ENCODE peak calls at places on chromosomes 4 and X, in nine cellular contexts. One of them, this sample, is unnamed.

GRCh38 chr4:120156115-120156718 is 89.6 kb upstream of the MAD2L1 start:
- DNase-seq in coronary artery: no peak
- DNase-seq in mammary epithelial cell: peak
- DNase-seq in left lung: no peak
- DNase-seq in heart right ventricle: no peak
- DNase-seq in neural progenitor cell: peak
- DNase-seq in fibroblast of lung: peak
- DNase-seq in cardiac muscle cell: peak
- DNase-seq in CD8-positive, alpha-beta memory T cell: no peak
- DNase-seq in this sample: no peak

GRCh38 chr4:139887378-139887801 is 221.8 kb downstream of the MGST2 start:
- DNase-seq in neural progenitor cell: no peak
- DNase-seq in fibroblast of lung: peak
- DNase-seq in left lung: no peak
- DNase-seq in mammary epithelial cell: peak
- DNase-seq in coronary artery: no peak
- DNase-seq in heart right ventricle: no peak
- DNase-seq in cardiac muscle cell: no peak
- DNase-seq in CD8-positive, alpha-beta memory T cell: no peak
- DNase-seq in this sample: no peak

GRCh38 chr4:56183344-56183959 is 203.8 kb downstream of the AASDH start:
- DNase-seq in cardiac muscle cell: no peak
- DNase-seq in coronary artery: no peak
- DNase-seq in heart right ventricle: no peak
- DNase-seq in neural progenitor cell: no peak
- DNase-seq in CD8-positive, alpha-beta memory T cell: no peak
- DNase-seq in mammary epithelial cell: no peak
- DNase-seq in left lung: no peak
- DNase-seq in fibroblast of lung: no peak
- DNase-seq in this sample: no peak

GRCh38 chr4:173205656-173206055 is 37.0 kb downstream of the GALNT7 start:
- DNase-seq in CD8-positive, alpha-beta memory T cell: no peak
- DNase-seq in neural progenitor cell: no peak
- DNase-seq in left lung: no peak
- DNase-seq in mammary epithelial cell: no peak
- DNase-seq in fibroblast of lung: no peak
- DNase-seq in coronary artery: no peak
- DNase-seq in heart right ventricle: no peak
- DNase-seq in cardiac muscle cell: no peak
- DNase-seq in this sample: no peak

GRCh38 chrX:152915541-152916241 is 17.8 kb downstream of the ZNF185 start:
- DNase-seq in coronary artery: no peak
- DNase-seq in mammary epithelial cell: peak
- DNase-seq in left lung: no peak
- DNase-seq in CD8-positive, alpha-beta memory T cell: no peak
- DNase-seq in cardiac muscle cell: peak
- DNase-seq in neural progenitor cell: peak
- DNase-seq in fibroblast of lung: peak
- DNase-seq in heart right ventricle: no peak
- DNase-seq in this sample: no peak

GRCh38 chrX:41563881-41564280 is 116.7 kb downstream of the NYX start:
- DNase-seq in mammary epithelial cell: no peak
- DNase-seq in coronary artery: no peak
- DNase-seq in CD8-positive, alpha-beta memory T cell: no peak
- DNase-seq in neural progenitor cell: no peak
- DNase-seq in heart right ventricle: no peak
- DNase-seq in fibroblast of lung: peak
- DNase-seq in cardiac muscle cell: no peak
- DNase-seq in left lung: no peak
- DNase-seq in this sample: no peak

GRCh38 chr4:80202784-80203553 is 5.7 kb downstream of the PRDM8 start:
- DNase-seq in mammary epithelial cell: no peak
- DNase-seq in neural progenitor cell: peak
- DNase-seq in CD8-positive, alpha-beta memory T cell: peak
- DNase-seq in cardiac muscle cell: peak
- DNase-seq in heart right ventricle: peak
- DNase-seq in left lung: no peak
- DNase-seq in coronary artery: no peak
- DNase-seq in fibroblast of lung: no peak
- DNase-seq in this sample: no peak

GRCh38 chr4:84870398-84871163 is 95.9 kb downstream of the WDFY3 start:
- DNase-seq in neural progenitor cell: peak
- DNase-seq in fibroblast of lung: peak
- DNase-seq in heart right ventricle: no peak
- DNase-seq in mammary epithelial cell: peak
- DNase-seq in left lung: no peak
- DNase-seq in cardiac muscle cell: peak
- DNase-seq in coronary artery: no peak
- DNase-seq in CD8-positive, alpha-beta memory T cell: no peak
- DNase-seq in this sample: no peak

GRCh38 chr4:182770259-182770968 is 146.8 kb downstream of the DCTD start:
- DNase-seq in fibroblast of lung: no peak
- DNase-seq in mammary epithelial cell: no peak
- DNase-seq in CD8-positive, alpha-beta memory T cell: no peak
- DNase-seq in heart right ventricle: no peak
- DNase-seq in left lung: peak
- DNase-seq in coronary artery: no peak
- DNase-seq in cardiac muscle cell: no peak
- DNase-seq in neural progenitor cell: peak
- DNase-seq in this sample: no peak

GRCh38 chr4:6278801-6279197 is 9.1 kb downstream of the WFS1 start:
- DNase-seq in CD8-positive, alpha-beta memory T cell: no peak
- DNase-seq in coronary artery: no peak
- DNase-seq in cardiac muscle cell: peak
- DNase-seq in heart right ventricle: peak
- DNase-seq in left lung: no peak
- DNase-seq in neural progenitor cell: no peak
- DNase-seq in fibroblast of lung: peak
- DNase-seq in mammary epithelial cell: no peak
- DNase-seq in this sample: no peak

GRCh38 chrX:24487576-24487975 is 22.5 kb downstream of the PDK3 start:
- DNase-seq in coronary artery: no peak
- DNase-seq in left lung: no peak
- DNase-seq in cardiac muscle cell: no peak
- DNase-seq in fibroblast of lung: no peak
- DNase-seq in CD8-positive, alpha-beta memory T cell: no peak
- DNase-seq in mammary epithelial cell: no peak
- DNase-seq in heart right ventricle: no peak
- DNase-seq in neural progenitor cell: no peak
- DNase-seq in this sample: no peak

GRCh38 chr4:185955817-185956542 is 113.0 kb upstream of the TLR3 start:
- DNase-seq in neural progenitor cell: peak
- DNase-seq in mammary epithelial cell: no peak
- DNase-seq in heart right ventricle: no peak
- DNase-seq in CD8-positive, alpha-beta memory T cell: no peak
- DNase-seq in fibroblast of lung: no peak
- DNase-seq in left lung: no peak
- DNase-seq in coronary artery: no peak
- DNase-seq in cardiac muscle cell: no peak
- DNase-seq in this sample: peak

GRCh38 chr4:8396762-8397406 is 43.6 kb downstream of the ACOX3 start:
- DNase-seq in fibroblast of lung: no peak
- DNase-seq in left lung: no peak
- DNase-seq in coronary artery: peak
- DNase-seq in heart right ventricle: no peak
- DNase-seq in CD8-positive, alpha-beta memory T cell: no peak
- DNase-seq in cardiac muscle cell: no peak
- DNase-seq in mammary epithelial cell: no peak
- DNase-seq in neural progenitor cell: no peak
- DNase-seq in this sample: no peak

GRCh38 chr4:83771113-83771705 is 235.3 kb downstream of the GPAT3 start:
- DNase-seq in CD8-positive, alpha-beta memory T cell: no peak
- DNase-seq in cardiac muscle cell: peak
- DNase-seq in heart right ventricle: peak
- DNase-seq in coronary artery: no peak
- DNase-seq in neural progenitor cell: peak
- DNase-seq in mammary epithelial cell: peak
- DNase-seq in left lung: peak
- DNase-seq in fibroblast of lung: peak
- DNase-seq in this sample: no peak

DNA sequence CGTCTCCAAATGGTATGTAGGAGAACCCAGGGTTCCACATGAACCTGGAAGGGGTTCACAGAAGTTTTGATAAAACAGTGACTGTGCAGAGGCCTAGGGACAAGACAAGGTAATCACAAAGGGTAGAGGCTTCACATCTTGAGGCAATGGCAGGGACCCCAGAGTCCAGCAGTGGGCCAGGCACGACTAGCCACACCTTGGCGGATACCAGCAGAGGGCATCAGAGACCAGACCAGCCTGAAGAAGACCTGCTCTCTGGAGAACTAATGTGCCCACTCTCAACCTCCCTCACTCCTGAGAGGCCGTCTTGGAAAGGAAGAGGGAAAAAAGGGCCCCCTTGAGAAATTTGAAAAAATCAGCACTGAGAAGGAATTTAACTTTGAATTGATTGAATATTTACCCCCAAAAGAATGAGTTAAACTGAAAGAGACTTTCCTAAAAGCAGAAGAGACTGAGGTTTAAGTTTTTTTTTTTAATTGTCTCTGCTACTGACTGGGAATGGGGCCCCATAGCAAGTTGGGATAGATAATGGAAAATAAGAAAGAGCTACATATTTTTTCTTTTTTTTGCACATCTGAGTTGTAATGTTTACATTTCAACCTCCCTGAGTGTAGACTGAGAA is 243.8 kb upstream of the JADE1 start:
- DNase-seq in neural progenitor cell: peak
- DNase-seq in coronary artery: no peak
- DNase-seq in mammary epithelial cell: no peak
- DNase-seq in left lung: peak
- DNase-seq in fibroblast of lung: peak
- DNase-seq in cardiac muscle cell: peak
- DNase-seq in heart right ventricle: peak
- DNase-seq in CD8-positive, alpha-beta memory T cell: no peak
- DNase-seq in this sample: peak
- H3K27ac ChIP-seq in neural progenitor cell: no peak
- H3K27ac ChIP-seq in coronary artery: no peak
- H3K27ac ChIP-seq in mammary epithelial cell: no peak
- H3K27ac ChIP-seq in left lung: no peak
- H3K27ac ChIP-seq in fibroblast of lung: no peak
- H3K27ac ChIP-seq in cardiac muscle cell: no peak
- H3K27ac ChIP-seq in heart right ventricle: no peak
- H3K27ac ChIP-seq in CD8-positive, alpha-beta memory T cell: no peak
- H3K27ac ChIP-seq in this sample: no peak

DNA sequence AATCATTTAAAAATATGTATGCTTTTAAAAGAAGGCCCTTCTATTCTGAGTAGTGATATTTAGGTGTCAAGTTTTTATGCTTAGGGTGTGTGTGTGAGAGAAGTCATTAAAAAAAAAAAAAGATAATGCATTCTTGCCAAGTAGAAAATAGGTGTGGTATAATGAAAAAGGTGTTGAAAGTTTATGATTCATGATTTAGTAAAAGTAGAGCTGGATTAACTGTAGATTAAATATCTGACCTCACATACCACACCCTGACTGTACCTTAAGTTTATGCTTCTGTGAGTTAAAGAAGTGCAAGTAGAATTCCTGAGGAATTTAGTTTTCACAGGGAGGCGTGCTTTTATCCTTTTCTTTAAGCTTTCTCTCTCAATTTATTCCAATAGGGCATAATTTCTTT is 71.1 kb downstream of the BMPR1B start:
- DNase-seq in fibroblast of lung: no peak
- DNase-seq in cardiac muscle cell: no peak
- DNase-seq in coronary artery: no peak
- DNase-seq in CD8-positive, alpha-beta memory T cell: no peak
- DNase-seq in left lung: no peak
- DNase-seq in neural progenitor cell: no peak
- DNase-seq in heart right ventricle: no peak
- DNase-seq in mammary epithelial cell: peak
- DNase-seq in this sample: no peak
- H3K27ac ChIP-seq in fibroblast of lung: no peak
- H3K27ac ChIP-seq in cardiac muscle cell: no peak
- H3K27ac ChIP-seq in coronary artery: no peak
- H3K27ac ChIP-seq in CD8-positive, alpha-beta memory T cell: no peak
- H3K27ac ChIP-seq in left lung: no peak
- H3K27ac ChIP-seq in neural progenitor cell: no peak
- H3K27ac ChIP-seq in heart right ventricle: no peak
- H3K27ac ChIP-seq in mammary epithelial cell: peak
- H3K27ac ChIP-seq in this sample: no peak

GRCh38 chr4:123767801-123768200 is 371.2 kb downstream of the SPRY1 start:
- DNase-seq in cardiac muscle cell: no peak
- DNase-seq in left lung: no peak
- DNase-seq in coronary artery: no peak
- DNase-seq in fibroblast of lung: peak
- DNase-seq in mammary epithelial cell: no peak
- DNase-seq in neural progenitor cell: no peak
- DNase-seq in CD8-positive, alpha-beta memory T cell: no peak
- DNase-seq in heart right ventricle: no peak
- DNase-seq in this sample: no peak
- H3K27ac ChIP-seq in cardiac muscle cell: no peak
- H3K27ac ChIP-seq in left lung: no peak
- H3K27ac ChIP-seq in coronary artery: no peak
- H3K27ac ChIP-seq in fibroblast of lung: no peak
- H3K27ac ChIP-seq in mammary epithelial cell: no peak
- H3K27ac ChIP-seq in neural progenitor cell: no peak
- H3K27ac ChIP-seq in CD8-positive, alpha-beta memory T cell: no peak
- H3K27ac ChIP-seq in heart right ventricle: no peak
- H3K27ac ChIP-seq in this sample: no peak

GRCh38 chr4:114613579-114613978 is 15.0 kb downstream of the UGT8 start:
- DNase-seq in CD8-positive, alpha-beta memory T cell: no peak
- DNase-seq in fibroblast of lung: no peak
- DNase-seq in mammary epithelial cell: no peak
- DNase-seq in cardiac muscle cell: no peak
- DNase-seq in heart right ventricle: no peak
- DNase-seq in coronary artery: no peak
- DNase-seq in neural progenitor cell: no peak
- DNase-seq in left lung: no peak
- DNase-seq in this sample: no peak

DNA sequence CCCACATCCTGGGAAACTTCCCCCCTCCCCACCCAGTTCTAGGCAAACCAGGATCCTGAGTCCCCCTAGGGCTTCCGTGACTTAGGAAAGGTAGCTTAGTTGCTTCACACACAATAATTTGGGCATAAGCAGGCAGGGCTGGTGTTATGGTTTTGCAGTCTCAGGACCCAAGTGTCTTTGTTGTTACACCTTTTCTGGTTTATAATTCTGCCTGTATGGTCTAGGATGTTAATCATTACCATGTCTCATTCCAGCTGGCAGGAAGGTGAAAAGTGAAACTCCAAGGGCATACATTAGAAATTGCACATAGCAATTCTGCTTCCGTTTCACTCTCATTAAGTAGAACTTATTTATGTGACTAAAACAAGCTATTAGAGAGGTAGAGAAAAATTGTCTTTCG is 16.8 kb downstream of the UGT8 start:
- DNase-seq in CD8-positive, alpha-beta memory T cell: no peak
- DNase-seq in neural progenitor cell: no peak
- DNase-seq in coronary artery: no peak
- DNase-seq in heart right ventricle: no peak
- DNase-seq in left lung: no peak
- DNase-seq in mammary epithelial cell: no peak
- DNase-seq in fibroblast of lung: no peak
- DNase-seq in cardiac muscle cell: no peak
- DNase-seq in this sample: no peak
- H3K27ac ChIP-seq in CD8-positive, alpha-beta memory T cell: no peak
- H3K27ac ChIP-seq in neural progenitor cell: no peak
- H3K27ac ChIP-seq in coronary artery: no peak
- H3K27ac ChIP-seq in heart right ventricle: no peak
- H3K27ac ChIP-seq in left lung: no peak
- H3K27ac ChIP-seq in mammary epithelial cell: no peak
- H3K27ac ChIP-seq in fibroblast of lung: no peak
- H3K27ac ChIP-seq in cardiac muscle cell: no peak
- H3K27ac ChIP-seq in this sample: no peak